ENCODE peak calls at places on chromosomes 13 and 19, in eight cellular contexts. B is stomach, I is tibial nerve, L is transverse colon, D is erythroblast, O is Peyer's patch, R is suprapubic skin, E is uterus. W is an unnamed sample.

GRCh38 chr19:9149976-9150375 is 9.8 kb downstream of the ZNF317 start:
- DNase-seq in B (no peak), I (no peak), L (no peak), D (no peak), O (no peak), R (no peak), E (no peak), W (no peak)

GRCh38 chr13:99303863-99304521 is 3.2 kb downstream of the GPR183 start:
- DNase-seq in B (no peak), I (no peak), L (peak; percentile 34), D (no peak), O (peak; percentile 61), R (no peak), E (no peak), W (no peak)

GRCh38 chr19:37304190-37304883 is 66.6 kb upstream of the ZNF527 start:
- DNase-seq in B (no peak), I (no peak), L (peak; percentile 35), D (no peak), O (no peak), R (peak; percentile 77), E (peak; percentile 45), W (no peak)

GRCh38 chr19:47765522-47766358 is 12.8 kb upstream of the SELENOW start:
- DNase-seq in B (peak; percentile 72), I (no peak), L (peak; percentile 72), D (peak; percentile 62), O (no peak), R (no peak), E (peak; percentile 65), W (no peak)

GRCh38 chr13:101092985-101093384 is 323.3 kb downstream of the NALCN start:
- DNase-seq in B (no peak), I (no peak), L (no peak), D (no peak), O (no peak), R (no peak), E (no peak), W (no peak)

GRCh38 chr13:46679369-46680180 is 117.4 kb downstream of the ESD start:
- DNase-seq in B (no peak), I (no peak), L (peak; percentile 42), D (no peak), O (peak; percentile 56), R (no peak), E (peak; percentile 72), W (no peak)

GRCh38 chr19:49799798-49800376 is 13.2 kb downstream of the FUZ start:
- DNase-seq in B (no peak), I (no peak), L (no peak), D (no peak), O (no peak), R (no peak), E (no peak), W (no peak)

GRCh38 chr19:48419158-48419920 is 25.9 kb downstream of the GRIN2D start:
- DNase-seq in B (peak; percentile 49), I (no peak), L (peak; percentile 75), D (peak; percentile 68), O (peak; percentile 67), R (no peak), E (peak; percentile 28), W (no peak)

GRCh38 chr13:97256343-97256783 is 34.2 kb downstream of the MBNL2 start:
- DNase-seq in B (no peak), I (no peak), L (no peak), D (peak; percentile 83), O (no peak), R (no peak), E (peak; percentile 51), W (peak; percentile 40)

GRCh38 chr13:113403255-113404104 is 39.5 kb upstream of the GRTP1 start:
- DNase-seq in B (no peak), I (peak; percentile 10), L (no peak), D (no peak), O (no peak), R (peak; percentile 71), E (no peak), W (no peak)

GRCh38 chr13:92590503-92590908 is 636.1 kb upstream of the GPC6 start:
- DNase-seq in B (no peak), I (no peak), L (no peak), D (no peak), O (no peak), R (no peak), E (no peak), W (no peak)

GRCh38 chr13:31824705-31825512 is 85.6 kb downstream of the RXFP2 start:
- DNase-seq in B (no peak), I (no peak), L (no peak), D (peak; percentile 3), O (no peak), R (no peak), E (no peak), W (no peak)

GRCh38 chr19:35342430-35342829 is 5.3 kb upstream of the FFAR1 start:
- DNase-seq in B (no peak), I (no peak), L (no peak), D (no peak), O (no peak), R (no peak), E (no peak), W (no peak)

GRCh38 chr19:4968462-4969291 is at the start of gene KDM4B:
- DNase-seq in B (peak; percentile 99), I (peak; percentile 99), L (peak; percentile 99), D (peak; percentile 100), O (peak; percentile 98), R (peak; percentile 100), E (peak; percentile 99), W (peak; percentile 97)

GRCh38 chr13:24931450-24932217 is 164.3 kb upstream of the PABPC3 start:
- DNase-seq in B (no peak), I (no peak), L (no peak), D (peak; percentile 27), O (no peak), R (no peak), E (no peak), W (no peak)

GRCh38 chr13:91211548-91211947 is 135.9 kb upstream of the MIR17HG start:
- DNase-seq in B (no peak), I (no peak), L (no peak), D (no peak), O (no peak), R (no peak), E (no peak), W (no peak)

GRCh38 chr19:18488838-18489626 is 32.8 kb downstream of the ELL start:
- DNase-seq in B (peak; percentile 63), I (no peak), L (peak; percentile 45), D (no peak), O (no peak), R (no peak), E (no peak), W (no peak)

GRCh38 chr13:25286308-25286968 is 850 bp downstream of the MTMR6 start:
- DNase-seq in B (no peak), I (no peak), L (peak; percentile 44), D (peak; percentile 40), O (peak; percentile 62), R (no peak), E (no peak), W (no peak)

DNA sequence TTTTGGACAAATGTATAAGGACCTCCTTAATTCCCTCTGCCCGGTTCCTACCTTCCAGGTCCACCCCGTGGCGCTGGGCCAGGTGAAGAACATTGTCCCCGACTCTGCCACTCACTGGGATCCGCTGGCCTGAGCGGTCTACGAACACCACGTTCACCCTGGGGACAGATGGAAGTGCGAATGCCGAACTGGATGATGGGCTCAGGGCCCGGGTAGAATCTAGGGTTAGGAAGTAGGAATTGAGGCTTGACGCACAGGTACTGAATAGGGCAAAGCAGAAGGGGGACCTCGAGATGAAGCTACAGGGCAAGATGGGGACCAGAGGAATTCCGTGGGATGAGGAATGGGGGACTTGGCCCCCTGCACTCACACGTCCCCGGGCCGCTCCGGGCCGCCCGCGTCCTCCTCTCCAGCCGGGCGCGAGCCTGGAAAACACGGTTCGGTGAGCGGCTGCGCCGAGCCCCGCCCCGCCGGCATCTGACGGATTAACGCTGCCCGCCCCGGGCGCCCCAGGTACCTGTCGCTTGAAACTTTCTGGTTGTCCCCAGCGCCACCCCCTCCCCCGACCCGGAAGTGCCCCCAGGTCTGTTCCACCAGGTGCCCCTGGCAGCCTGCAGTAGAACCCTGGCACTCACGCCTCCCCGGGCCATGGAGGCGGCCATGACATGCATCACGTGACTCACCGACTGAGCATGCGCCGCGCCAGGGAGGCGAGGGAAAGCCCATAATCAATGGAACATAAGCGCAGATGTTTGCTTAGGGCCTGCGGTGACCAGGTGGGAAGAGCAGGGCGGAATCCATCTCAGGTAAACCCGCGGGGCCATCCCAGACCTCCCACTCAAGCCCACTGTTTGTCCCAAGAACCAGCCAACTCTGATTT is at the start of gene FDX2:
- DNase-seq in B (peak; percentile 91), I (peak; percentile 73), L (peak; percentile 92), D (peak; percentile 85), O (peak; percentile 89), R (peak; percentile 94), E (peak; percentile 78), W (peak; percentile 88)
- TF ChIP-seq POLR2A in B (no peak), I (no peak), L (peak; percentile 32), D (peak; percentile 45), O (no peak), R (no peak), E (no peak), W (peak; percentile 83)

DNA sequence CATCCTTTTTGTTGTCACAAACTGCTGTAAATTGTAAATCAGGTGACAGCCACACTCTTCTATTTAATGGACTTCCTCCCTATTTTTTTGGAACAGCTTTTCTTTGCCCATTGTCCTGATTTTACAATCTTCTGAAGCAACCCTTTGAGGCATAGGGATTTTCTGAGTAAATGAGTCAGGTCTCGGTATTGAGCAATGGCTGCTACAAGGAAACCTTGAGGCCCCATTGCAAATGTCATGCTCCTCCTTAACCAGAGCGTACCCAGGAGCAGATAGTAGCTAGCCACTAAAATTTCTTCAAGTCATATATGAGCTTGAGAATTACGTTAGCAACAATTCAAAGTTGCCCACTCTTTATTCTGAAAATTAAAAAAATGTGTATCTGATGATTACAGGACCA is 263.4 kb downstream of the COG6 start:
- DNase-seq in B (no peak), I (no peak), L (no peak), D (no peak), O (no peak), R (no peak), E (no peak), W (no peak)
- TF ChIP-seq POLR2A in B (no peak), I (no peak), L (no peak), D (no peak), O (no peak), R (no peak), E (no peak), W (no peak)

DNA sequence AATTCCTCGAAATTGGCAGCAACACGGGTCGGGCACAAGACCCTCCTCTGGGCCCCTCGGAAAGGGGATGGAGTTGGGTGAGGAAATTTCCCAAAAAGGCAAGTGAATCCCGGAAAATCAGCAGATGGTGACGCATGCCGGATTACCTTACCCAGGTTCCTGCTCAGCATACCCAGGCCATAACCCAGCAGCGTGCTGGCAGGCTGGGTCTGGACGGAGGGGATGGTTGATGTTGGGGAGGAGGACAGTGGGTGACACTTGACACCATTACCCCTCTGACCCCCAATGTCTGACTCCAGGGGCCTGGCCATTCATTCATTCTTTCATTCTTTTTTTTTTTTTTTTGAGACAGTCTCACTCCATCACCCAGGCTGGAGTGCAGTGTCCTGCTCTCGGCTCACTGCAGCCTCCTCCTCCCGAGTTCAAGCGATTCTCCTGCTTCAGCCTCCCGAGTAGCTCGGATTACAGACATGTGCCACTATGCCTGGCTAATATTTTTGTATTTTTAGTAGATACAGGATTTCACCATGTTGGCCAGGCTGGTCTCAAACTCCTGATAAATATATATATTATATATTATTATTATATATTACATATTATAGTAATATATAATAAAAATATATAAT is 794 bp downstream of the PVR start:
- DNase-seq in B (no peak), I (no peak), L (peak; percentile 27), D (peak; percentile 46), O (no peak), R (no peak), E (peak; percentile 34), W (peak; percentile 60)
- TF ChIP-seq POLR2A in B (no peak), I (no peak), L (no peak), D (no peak), O (no peak), R (no peak), E (no peak), W (no peak)

GRCh38 chr19:2164020-2164988 is 571 bp downstream of the DOT1L start:
- DNase-seq in B (no peak), I (no peak), L (no peak), D (peak; percentile 63), O (peak; percentile 36), R (peak; percentile 87), E (no peak), W (no peak)
- TF ChIP-seq POLR2A in B (no peak), I (no peak), L (no peak), D (peak; percentile 7), O (no peak), R (no peak), E (no peak), W (no peak)

W was measured in H54.